ENCODE peak calls at places on chromosomes 5 and 9, in ten cellular contexts. Y is HFF-Myc; I is NCI-H1436; V is ELR; K is non-pigmented ciliary epithelial cell; A is GM12865; E is substantia nigra; O is hypothalamus; L is memory B cell; Z is activated naive CD4-positive, alpha-beta T cell treated with Interleukin-2 at 50 U/mL for 16 hours. T is an unnamed sample.

GRCh38 chr5:114191441-114191840 is 170.4 kb upstream of the KCNN2 start:
- DNase-seq in Y (no peak), I (no peak), V (peak; percentile 54), K (no peak), A (no peak), E (no peak), O (no peak), L (no peak), Z (no peak), T (no peak)

GRCh38 chr5:9265391-9266287 is 280.2 kb downstream of the SEMA5A start:
- DNase-seq in Y (peak; percentile 85), I (no peak), V (peak; percentile 95), K (peak; percentile 88), A (no peak), E (no peak), O (no peak), L (no peak), Z (no peak), T (no peak)

GRCh38 chr5:87627360-87627759 is 214.6 kb upstream of the CCNH start:
- DNase-seq in Y (no peak), I (no peak), V (no peak), K (no peak), A (no peak), E (no peak), O (no peak), L (no peak), Z (no peak), T (no peak)

GRCh38 chr9:134585746-134586706 is 55.6 kb upstream of the COL5A1 start:
- DNase-seq in Y (no peak), I (no peak), V (peak; percentile 89), K (no peak), A (no peak), E (no peak), O (no peak), L (no peak), Z (no peak), T (no peak)

GRCh38 chr5:157545911-157546310 is 29.7 kb downstream of the ADAM19 start:
- DNase-seq in Y (no peak), I (no peak), V (no peak), K (no peak), A (no peak), E (no peak), O (no peak), L (no peak), Z (no peak), T (no peak)

GRCh38 chr5:15783734-15784133 is 283.8 kb downstream of the FBXL7 start:
- DNase-seq in Y (no peak), I (no peak), V (no peak), K (no peak), A (no peak), E (no peak), O (no peak), L (no peak), Z (no peak), T (no peak)

GRCh38 chr5:79448336-79448735 is 65.6 kb downstream of the HOMER1 start:
- DNase-seq in Y (no peak), I (no peak), V (peak; percentile 43), K (peak; percentile 65), A (no peak), E (no peak), O (no peak), L (no peak), Z (no peak), T (no peak)

GRCh38 chr5:148820778-148821395 is 5.5 kb upstream of the ADRB2 start:
- DNase-seq in Y (peak; percentile 24), I (no peak), V (peak; percentile 71), K (no peak), A (peak; percentile 32), E (no peak), O (no peak), L (no peak), Z (no peak), T (no peak)

GRCh38 chr9:19154135-19154612 is 26.9 kb upstream of the PLIN2 start:
- DNase-seq in Y (no peak), I (no peak), V (peak; percentile 68), K (peak; percentile 90), A (no peak), E (peak; percentile 9), O (no peak), L (no peak), Z (peak; percentile 12), T (peak; percentile 47)

GRCh38 chr9:7008411-7008810 is 250.6 kb downstream of the KDM4C start:
- DNase-seq in Y (no peak), I (no peak), V (no peak), K (no peak), A (no peak), E (no peak), O (no peak), L (no peak), Z (no peak), T (no peak)

GRCh38 chr9:134929560-134930158 is 11.9 kb upstream of the FCN1 start:
- DNase-seq in Y (no peak), I (no peak), V (no peak), K (no peak), A (no peak), E (no peak), O (no peak), L (no peak), Z (no peak), T (no peak)

GRCh38 chr5:168702511-168702910 is 123.3 kb upstream of the PANK3 start:
- DNase-seq in Y (no peak), I (no peak), V (no peak), K (no peak), A (no peak), E (no peak), O (no peak), L (no peak), Z (no peak), T (no peak)

GRCh38 chr9:107224252-107224651 is 58.8 kb upstream of the RAD23B start:
- DNase-seq in Y (no peak), I (no peak), V (no peak), K (no peak), A (no peak), E (no peak), O (no peak), L (no peak), Z (no peak), T (no peak)

GRCh38 chr5:51829226-51829625 is 446.0 kb downstream of the ISL1 start:
- DNase-seq in Y (no peak), I (no peak), V (peak; percentile 44), K (no peak), A (no peak), E (no peak), O (no peak), L (no peak), Z (no peak), T (no peak)

GRCh38 chr5:66197764-66198405 is 53.8 kb downstream of the SREK1 start:
- DNase-seq in Y (no peak), I (no peak), V (peak; percentile 11), K (peak; percentile 24), A (no peak), E (no peak), O (no peak), L (no peak), Z (no peak), T (no peak)

GRCh38 chr9:127525426-127526188 is 74.3 kb downstream of the LRSAM1 start:
- DNase-seq in Y (no peak), I (no peak), V (peak; percentile 80), K (no peak), A (peak; percentile 42), E (no peak), O (no peak), L (peak; percentile 21), Z (peak; percentile 21), T (no peak)

GRCh38 chr5:98768160-98769005 is 5.1 kb upstream of the RGMB start:
- DNase-seq in Y (no peak), I (peak; percentile 61), V (peak; percentile 91), K (no peak), A (peak; percentile 45), E (peak; percentile 53), O (peak; percentile 31), L (no peak), Z (peak; percentile 34), T (no peak)

GRCh38 chr5:1243487-1244152 is 18.4 kb downstream of the SLC6A18 start:
- DNase-seq in Y (no peak), I (no peak), V (no peak), K (no peak), A (no peak), E (no peak), O (no peak), L (no peak), Z (no peak), T (no peak)

GRCh38 chr5:135993894-135994514 is 34.8 kb upstream of the TGFBI start:
- DNase-seq in Y (peak; percentile 91), I (no peak), V (peak; percentile 77), K (no peak), A (no peak), E (no peak), O (no peak), L (no peak), Z (no peak), T (no peak)

GRCh38 chr5:167888395-167888794 is 403.1 kb upstream of the WWC1 start:
- DNase-seq in Y (no peak), I (no peak), V (no peak), K (no peak), A (no peak), E (no peak), O (no peak), L (no peak), Z (no peak), T (no peak)

GRCh38 chr9:118529210-118529609 is 825.0 kb downstream of the TLR4 start:
- DNase-seq in Y (no peak), I (no peak), V (peak; percentile 41), K (peak; percentile 20), A (peak; percentile 3), E (no peak), O (no peak), L (no peak), Z (no peak), T (no peak)

GRCh38 chr5:40572947-40573346 is 106.8 kb upstream of the PTGER4 start:
- DNase-seq in Y (peak; percentile 87), I (no peak), V (no peak), K (no peak), A (no peak), E (no peak), O (no peak), L (no peak), Z (no peak), T (no peak)

GRCh38 chr5:65203746-65204145 is 278.0 kb downstream of the ADAMTS6 start:
- DNase-seq in Y (no peak), I (no peak), V (peak; percentile 98), K (peak; percentile 85), A (no peak), E (no peak), O (no peak), L (no peak), Z (no peak), T (no peak)

GRCh38 chr5:102531506-102531905 is 32.7 kb upstream of the SLCO6A1 start:
- DNase-seq in Y (no peak), I (no peak), V (no peak), K (no peak), A (no peak), E (no peak), O (no peak), L (no peak), Z (no peak), T (peak; percentile 86)

GRCh38 chr9:87685871-87686519 is 39.9 kb upstream of the CTSL start:
- DNase-seq in Y (no peak), I (no peak), V (no peak), K (no peak), A (no peak), E (peak; percentile 14), O (no peak), L (no peak), Z (no peak), T (no peak)

T was measured in SIG-M5.